ENCODE peak calls at places on chromosomes 2 and 18, in four cellular contexts. One of them, this sample, is unnamed.

GRCh38 chr2:65554765-65555561 is 122.6 kb upstream of the SPRED2 start:
- DNase-seq in H54: peak
- DNase-seq in naive thymus-derived CD8-positive, alpha-beta T cell: no peak
- DNase-seq in endothelial cell: no peak
- DNase-seq in this sample: no peak

GRCh38 chr2:190254451-190254850 is 65.2 kb downstream of the HIBCH start:
- DNase-seq in H54: no peak
- DNase-seq in naive thymus-derived CD8-positive, alpha-beta T cell: no peak
- DNase-seq in endothelial cell: no peak
- DNase-seq in this sample: no peak

GRCh38 chr2:222743263-222743865 is 71.9 kb downstream of the MOGAT1 start:
- DNase-seq in H54: no peak
- DNase-seq in naive thymus-derived CD8-positive, alpha-beta T cell: no peak
- DNase-seq in endothelial cell: peak
- DNase-seq in this sample: no peak

GRCh38 chr2:27158468-27158867 is 9.7 kb downstream of the TCF23 start:
- DNase-seq in H54: no peak
- DNase-seq in naive thymus-derived CD8-positive, alpha-beta T cell: no peak
- DNase-seq in endothelial cell: no peak
- DNase-seq in this sample: no peak

GRCh38 chr18:4096501-4096900 is 358.6 kb downstream of the DLGAP1 start:
- DNase-seq in H54: no peak
- DNase-seq in naive thymus-derived CD8-positive, alpha-beta T cell: no peak
- DNase-seq in endothelial cell: no peak
- DNase-seq in this sample: no peak

GRCh38 chr2:168247341-168248305 is at the start of gene STK39:
- DNase-seq in H54: peak
- DNase-seq in naive thymus-derived CD8-positive, alpha-beta T cell: peak
- DNase-seq in endothelial cell: peak
- DNase-seq in this sample: peak

GRCh38 chr2:238912916-238913875 is 65.3 kb downstream of the TWIST2 start:
- DNase-seq in H54: no peak
- DNase-seq in naive thymus-derived CD8-positive, alpha-beta T cell: no peak
- DNase-seq in endothelial cell: no peak
- DNase-seq in this sample: no peak

GRCh38 chr2:198371902-198372611 is 567.7 kb downstream of the PLCL1 start:
- DNase-seq in H54: peak
- DNase-seq in naive thymus-derived CD8-positive, alpha-beta T cell: no peak
- DNase-seq in endothelial cell: no peak
- DNase-seq in this sample: no peak

GRCh38 chr2:100880730-100881129 is 60.8 kb downstream of the NPAS2 start:
- DNase-seq in H54: no peak
- DNase-seq in naive thymus-derived CD8-positive, alpha-beta T cell: no peak
- DNase-seq in endothelial cell: no peak
- DNase-seq in this sample: no peak

GRCh38 chr2:238920601-238921001 is 72.7 kb downstream of the TWIST2 start:
- DNase-seq in H54: no peak
- DNase-seq in naive thymus-derived CD8-positive, alpha-beta T cell: no peak
- DNase-seq in endothelial cell: no peak
- DNase-seq in this sample: no peak

This sample was measured in aorta.